ENCODE peak calls at places on chromosomes 5 and 9, in four cellular contexts. One of them, this sample, is unnamed.

GRCh38 chr5:109191153-109191558 is 218.6 kb downstream of the PJA2 start:
- DNase-seq in thoracic aorta: no peak
- DNase-seq in left ventricle myocardium inferior: no peak
- DNase-seq in OCI-LY7: no peak
- DNase-seq in this sample: no peak

GRCh38 chr5:128491291-128491690 is 46.8 kb downstream of the FBN2 start:
- DNase-seq in thoracic aorta: no peak
- DNase-seq in left ventricle myocardium inferior: no peak
- DNase-seq in OCI-LY7: no peak
- DNase-seq in this sample: no peak

GRCh38 chr5:107704686-107705389 is 34.1 kb upstream of the EFNA5 start:
- DNase-seq in thoracic aorta: no peak
- DNase-seq in left ventricle myocardium inferior: no peak
- DNase-seq in OCI-LY7: no peak
- DNase-seq in this sample: no peak

GRCh38 chr5:106974256-106974655 is 696.5 kb downstream of the EFNA5 start:
- DNase-seq in thoracic aorta: no peak
- DNase-seq in left ventricle myocardium inferior: no peak
- DNase-seq in OCI-LY7: no peak
- DNase-seq in this sample: no peak

GRCh38 chr9:95508968-95509850 is 7.6 kb downstream of the PTCH1 start:
- DNase-seq in thoracic aorta: no peak
- DNase-seq in left ventricle myocardium inferior: peak
- DNase-seq in OCI-LY7: peak
- DNase-seq in this sample: peak

GRCh38 chr9:107600060-107600573 is 110.5 kb upstream of the KLF4 start:
- DNase-seq in thoracic aorta: no peak
- DNase-seq in left ventricle myocardium inferior: no peak
- DNase-seq in OCI-LY7: no peak
- DNase-seq in this sample: no peak

GRCh38 chr5:73417307-73418035 is 31.1 kb downstream of the FOXD1 start:
- DNase-seq in thoracic aorta: no peak
- DNase-seq in left ventricle myocardium inferior: no peak
- DNase-seq in OCI-LY7: no peak
- DNase-seq in this sample: no peak

GRCh38 chr5:58080573-58080972 is 379.3 kb downstream of the PLK2 start:
- DNase-seq in thoracic aorta: no peak
- DNase-seq in left ventricle myocardium inferior: no peak
- DNase-seq in OCI-LY7: no peak
- DNase-seq in this sample: no peak

GRCh38 chr9:122562134-122562760 is 9.3 kb downstream of the OR1N2 start:
- DNase-seq in thoracic aorta: no peak
- DNase-seq in left ventricle myocardium inferior: no peak
- DNase-seq in OCI-LY7: peak
- DNase-seq in this sample: no peak

GRCh38 chr5:485113-485942 is 38.9 kb downstream of the SLC9A3 start:
- DNase-seq in thoracic aorta: no peak
- DNase-seq in left ventricle myocardium inferior: no peak
- DNase-seq in OCI-LY7: no peak
- DNase-seq in this sample: no peak

GRCh38 chr5:171094356-171094755 is 214.7 kb upstream of the TLX3 start:
- DNase-seq in thoracic aorta: no peak
- DNase-seq in left ventricle myocardium inferior: no peak
- DNase-seq in OCI-LY7: no peak
- DNase-seq in this sample: no peak

GRCh38 chr9:124015091-124015660 is 3.6 kb downstream of the LHX2 start:
- DNase-seq in thoracic aorta: no peak
- DNase-seq in left ventricle myocardium inferior: no peak
- DNase-seq in OCI-LY7: no peak
- DNase-seq in this sample: no peak

GRCh38 chr9:126626117-126627022 is 12.6 kb downstream of the LMX1B start:
- DNase-seq in thoracic aorta: no peak
- DNase-seq in left ventricle myocardium inferior: no peak
- DNase-seq in OCI-LY7: no peak
- DNase-seq in this sample: no peak

GRCh38 chr5:39399135-39400036 is 25.4 kb downstream of the DAB2 start:
- DNase-seq in thoracic aorta: no peak
- DNase-seq in left ventricle myocardium inferior: no peak
- DNase-seq in OCI-LY7: no peak
- DNase-seq in this sample: peak

GRCh38 chr9:545480-545879 is 296.0 kb upstream of the DMRT1 start:
- DNase-seq in thoracic aorta: peak
- DNase-seq in left ventricle myocardium inferior: peak
- DNase-seq in OCI-LY7: no peak
- DNase-seq in this sample: peak

GRCh38 chr9:132192728-132193127 is 30.9 kb downstream of the NTNG2 start:
- DNase-seq in thoracic aorta: no peak
- DNase-seq in left ventricle myocardium inferior: no peak
- DNase-seq in OCI-LY7: no peak
- DNase-seq in this sample: no peak

GRCh38 chr9:136623016-136623848 is 39.5 kb upstream of the EGFL7 start:
- DNase-seq in thoracic aorta: no peak
- DNase-seq in left ventricle myocardium inferior: no peak
- DNase-seq in OCI-LY7: no peak
- DNase-seq in this sample: no peak
- TF ChIP-seq CTCF in thoracic aorta: no peak
- TF ChIP-seq CTCF in left ventricle myocardium inferior: no peak
- TF ChIP-seq CTCF in OCI-LY7: no peak
- TF ChIP-seq CTCF in this sample: no peak

GRCh38 chr9:87469833-87470465 is 27.7 kb upstream of the DAPK1 start:
- DNase-seq in thoracic aorta: no peak
- DNase-seq in left ventricle myocardium inferior: no peak
- DNase-seq in OCI-LY7: no peak
- DNase-seq in this sample: no peak
- H3K4me3 ChIP-seq in thoracic aorta: no peak
- H3K4me3 ChIP-seq in left ventricle myocardium inferior: no peak
- H3K4me3 ChIP-seq in OCI-LY7: no peak
- H3K4me3 ChIP-seq in this sample: no peak

GRCh38 chr9:90296539-90296938 is 346.1 kb downstream of the DIRAS2 start:
- DNase-seq in thoracic aorta: no peak
- DNase-seq in left ventricle myocardium inferior: no peak
- DNase-seq in OCI-LY7: no peak
- DNase-seq in this sample: no peak
- H3K27ac ChIP-seq in thoracic aorta: no peak
- H3K27ac ChIP-seq in left ventricle myocardium inferior: no peak
- H3K27ac ChIP-seq in OCI-LY7: no peak
- H3K27ac ChIP-seq in this sample: no peak

GRCh38 chr5:178381206-178381605 is 148.6 kb upstream of the PHYKPL start:
- DNase-seq in thoracic aorta: no peak
- DNase-seq in left ventricle myocardium inferior: no peak
- DNase-seq in OCI-LY7: no peak
- DNase-seq in this sample: no peak

GRCh38 chr5:178381921-178382688 is 149.5 kb upstream of the PHYKPL start:
- DNase-seq in thoracic aorta: no peak
- DNase-seq in left ventricle myocardium inferior: no peak
- DNase-seq in OCI-LY7: no peak
- DNase-seq in this sample: no peak

GRCh38 chr5:178383301-178383918 is 150.8 kb upstream of the PHYKPL start:
- DNase-seq in thoracic aorta: no peak
- DNase-seq in left ventricle myocardium inferior: no peak
- DNase-seq in OCI-LY7: no peak
- DNase-seq in this sample: no peak

GRCh38 chr5:178383919-178384814 is 151.6 kb upstream of the PHYKPL start:
- DNase-seq in thoracic aorta: no peak
- DNase-seq in left ventricle myocardium inferior: no peak
- DNase-seq in OCI-LY7: no peak
- DNase-seq in this sample: no peak

DNA sequence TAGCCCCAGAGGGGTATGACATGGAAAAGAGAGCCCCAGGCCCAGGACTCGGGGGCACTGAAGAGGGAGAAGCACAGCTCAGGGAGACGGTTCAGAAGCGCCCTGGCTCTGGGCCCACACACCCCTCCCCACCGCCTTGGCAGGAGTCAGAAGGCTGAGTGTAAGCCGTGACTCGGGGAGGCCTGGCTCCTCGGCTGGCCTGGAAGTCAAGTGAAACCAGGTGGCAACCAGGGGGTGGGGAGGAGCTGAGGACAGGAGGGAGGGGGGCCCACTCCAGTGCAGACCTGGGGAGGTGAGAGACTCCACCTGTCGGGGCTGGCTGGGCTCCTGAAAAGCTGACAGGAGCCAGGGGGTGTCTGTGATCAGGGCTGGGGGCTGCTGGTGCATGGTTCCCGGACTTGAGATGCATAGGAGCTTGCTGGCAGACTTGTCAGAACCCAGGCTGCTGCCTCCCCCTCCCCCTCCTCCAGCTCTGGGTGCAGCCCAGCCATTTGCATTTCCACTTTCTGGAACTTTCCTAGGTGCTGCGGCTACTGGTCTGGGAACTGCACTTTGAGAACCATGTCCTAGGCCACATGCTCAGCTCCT is 150.2 kb upstream of the PHYKPL start:
- DNase-seq in thoracic aorta: no peak
- DNase-seq in left ventricle myocardium inferior: no peak
- DNase-seq in OCI-LY7: no peak
- DNase-seq in this sample: no peak
- TF ChIP-seq CTCF in thoracic aorta: no peak
- TF ChIP-seq CTCF in left ventricle myocardium inferior: no peak
- TF ChIP-seq CTCF in OCI-LY7: no peak
- TF ChIP-seq CTCF in this sample: no peak

GRCh38 chr5:32709789-32710334 is 1.3 kb upstream of the NPR3 start:
- DNase-seq in thoracic aorta: peak
- DNase-seq in left ventricle myocardium inferior: peak
- DNase-seq in OCI-LY7: no peak
- DNase-seq in this sample: no peak
- H3K4me3 ChIP-seq in thoracic aorta: peak
- H3K4me3 ChIP-seq in left ventricle myocardium inferior: peak
- H3K4me3 ChIP-seq in OCI-LY7: no peak
- H3K4me3 ChIP-seq in this sample: peak

DNA sequence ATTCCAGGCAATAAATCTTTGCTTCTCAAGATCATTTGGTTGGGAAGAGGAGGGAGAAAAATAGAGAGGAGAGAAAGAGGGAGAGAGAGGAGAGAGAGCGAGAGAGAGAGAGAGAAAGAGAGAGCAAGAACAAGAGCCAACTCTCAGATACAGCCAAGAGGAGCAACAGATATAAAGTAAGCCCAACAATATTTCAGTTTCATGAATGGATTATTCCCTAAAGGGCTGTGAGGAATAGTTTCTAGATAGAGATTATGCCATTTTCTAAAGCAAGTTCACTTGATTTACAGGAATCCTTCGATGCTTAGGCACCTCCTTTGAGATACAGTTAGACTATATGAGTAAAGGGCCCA is 126.3 kb upstream of the ANKRD55 start:
- DNase-seq in thoracic aorta: no peak
- DNase-seq in left ventricle myocardium inferior: no peak
- DNase-seq in OCI-LY7: no peak
- DNase-seq in this sample: no peak
- H3K27ac ChIP-seq in thoracic aorta: no peak
- H3K27ac ChIP-seq in left ventricle myocardium inferior: peak
- H3K27ac ChIP-seq in OCI-LY7: no peak
- H3K27ac ChIP-seq in this sample: no peak

GRCh38 chr9:12719431-12719830 is 26.2 kb downstream of the TYRP1 start:
- DNase-seq in thoracic aorta: no peak
- DNase-seq in left ventricle myocardium inferior: no peak
- DNase-seq in OCI-LY7: peak
- DNase-seq in this sample: no peak
- TF ChIP-seq CTCF in thoracic aorta: peak
- TF ChIP-seq CTCF in left ventricle myocardium inferior: peak
- TF ChIP-seq CTCF in OCI-LY7: peak
- TF ChIP-seq CTCF in this sample: peak

DNA sequence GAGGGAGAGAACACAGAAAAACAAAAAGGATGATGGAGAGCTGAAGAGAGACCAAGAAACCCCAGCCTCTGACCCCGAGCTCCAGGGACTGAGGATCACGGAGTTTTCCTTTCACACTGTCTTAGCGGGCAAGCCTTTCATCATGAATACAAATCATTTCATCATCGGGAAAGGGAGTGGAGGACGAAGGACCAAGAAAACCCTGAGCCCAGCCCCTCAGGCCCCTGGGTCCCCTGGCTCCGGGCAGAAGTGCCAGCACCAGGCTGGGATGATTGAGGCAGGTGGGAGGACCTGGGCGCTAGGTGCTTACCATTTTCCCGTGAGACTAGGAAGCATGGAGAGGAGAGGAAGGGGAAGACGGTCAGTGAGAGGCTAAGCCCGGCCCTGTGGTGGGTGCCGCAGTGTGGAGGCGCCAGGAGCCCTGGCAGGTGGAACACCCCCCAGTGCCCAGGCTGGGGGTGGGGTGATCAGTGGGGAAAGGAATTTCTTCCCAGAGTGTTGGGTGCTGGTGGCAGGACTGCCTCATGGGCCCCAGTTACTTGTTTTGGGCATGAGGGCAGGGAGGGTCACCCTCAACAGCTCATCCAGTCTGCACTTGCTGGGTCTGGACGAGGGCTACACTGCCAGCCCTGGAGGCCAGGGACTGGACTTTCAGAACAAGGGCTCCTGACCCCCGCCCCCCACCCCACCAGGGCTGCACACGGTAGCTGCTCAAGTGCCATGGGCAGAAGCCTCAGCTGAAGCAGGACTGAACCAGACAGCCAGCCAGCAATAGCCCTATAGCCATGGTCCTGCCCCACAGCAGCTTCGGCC is 49.0 kb upstream of the SARDH start:
- DNase-seq in thoracic aorta: no peak
- DNase-seq in left ventricle myocardium inferior: no peak
- DNase-seq in OCI-LY7: no peak
- DNase-seq in this sample: no peak
- H3K4me3 ChIP-seq in thoracic aorta: no peak
- H3K4me3 ChIP-seq in left ventricle myocardium inferior: no peak
- H3K4me3 ChIP-seq in OCI-LY7: peak
- H3K4me3 ChIP-seq in this sample: no peak

DNA sequence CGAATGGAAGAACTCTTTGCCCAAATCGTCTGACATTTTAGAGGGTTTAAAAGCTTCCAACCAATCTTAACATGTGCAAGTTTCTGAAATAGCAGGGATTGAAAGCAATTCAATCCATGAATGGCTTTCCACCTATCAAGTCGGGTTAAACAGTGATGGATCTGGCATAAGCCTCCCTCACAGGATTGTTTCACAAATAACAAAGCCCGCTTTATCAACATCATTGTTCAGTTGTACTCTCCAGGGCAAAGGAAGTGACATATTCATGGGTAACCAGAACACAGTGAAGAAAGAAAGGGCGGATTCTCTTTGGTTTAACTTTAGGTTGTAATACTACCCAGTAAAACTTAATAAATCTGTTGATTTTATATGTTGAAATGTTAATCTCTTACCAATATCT is 497.3 kb downstream of the MTRR start:
- DNase-seq in thoracic aorta: no peak
- DNase-seq in left ventricle myocardium inferior: no peak
- DNase-seq in OCI-LY7: no peak
- DNase-seq in this sample: no peak
- H3K27ac ChIP-seq in thoracic aorta: no peak
- H3K27ac ChIP-seq in left ventricle myocardium inferior: no peak
- H3K27ac ChIP-seq in OCI-LY7: no peak
- H3K27ac ChIP-seq in this sample: no peak

GRCh38 chr9:38000332-38000731 is 68.7 kb downstream of the SHB start:
- DNase-seq in thoracic aorta: no peak
- DNase-seq in left ventricle myocardium inferior: no peak
- DNase-seq in OCI-LY7: no peak
- DNase-seq in this sample: no peak
- TF ChIP-seq CTCF in thoracic aorta: no peak
- TF ChIP-seq CTCF in left ventricle myocardium inferior: no peak
- TF ChIP-seq CTCF in OCI-LY7: peak
- TF ChIP-seq CTCF in this sample: no peak